ENCODE peak calls at places on chromosomes 7 and 10, in eight cellular contexts. One of them, this sample, is unnamed.

GRCh38 chr10:118173326-118173725 is 126.6 kb upstream of the RAB11FIP2 start:
- DNase-seq in BJ: no peak
- DNase-seq in neural progenitor cell: no peak
- DNase-seq in adrenal gland: no peak
- DNase-seq in psoas muscle: no peak
- DNase-seq in CD4-positive, alpha-beta T cell: no peak
- DNase-seq in tibial artery: no peak
- DNase-seq in GM12865: no peak
- DNase-seq in this sample: no peak

GRCh38 chr10:28678687-28679457 is 1.6 kb downstream of the BAMBI start:
- DNase-seq in CD4-positive, alpha-beta T cell: no peak
- DNase-seq in tibial artery: no peak
- DNase-seq in BJ: no peak
- DNase-seq in adrenal gland: no peak
- DNase-seq in psoas muscle: no peak
- DNase-seq in GM12865: no peak
- DNase-seq in neural progenitor cell: peak
- DNase-seq in this sample: peak

GRCh38 chr7:140229591-140230516 is 53.1 kb upstream of the KDM7A start:
- DNase-seq in BJ: no peak
- DNase-seq in CD4-positive, alpha-beta T cell: peak
- DNase-seq in adrenal gland: no peak
- DNase-seq in psoas muscle: no peak
- DNase-seq in tibial artery: no peak
- DNase-seq in GM12865: peak
- DNase-seq in neural progenitor cell: peak
- DNase-seq in this sample: peak

GRCh38 chr7:30979027-30979426 is 15.3 kb downstream of the GHRHR start:
- DNase-seq in tibial artery: no peak
- DNase-seq in CD4-positive, alpha-beta T cell: no peak
- DNase-seq in BJ: no peak
- DNase-seq in adrenal gland: peak
- DNase-seq in neural progenitor cell: no peak
- DNase-seq in psoas muscle: no peak
- DNase-seq in GM12865: no peak
- DNase-seq in this sample: no peak

GRCh38 chr7:151745706-151746105 is 131.2 kb downstream of the PRKAG2 start:
- DNase-seq in GM12865: no peak
- DNase-seq in CD4-positive, alpha-beta T cell: no peak
- DNase-seq in BJ: no peak
- DNase-seq in adrenal gland: no peak
- DNase-seq in psoas muscle: peak
- DNase-seq in tibial artery: no peak
- DNase-seq in neural progenitor cell: no peak
- DNase-seq in this sample: no peak

GRCh38 chr7:16528520-16528919 is 1.9 kb downstream of the LRRC72 start:
- DNase-seq in psoas muscle: no peak
- DNase-seq in tibial artery: no peak
- DNase-seq in BJ: no peak
- DNase-seq in adrenal gland: no peak
- DNase-seq in CD4-positive, alpha-beta T cell: no peak
- DNase-seq in GM12865: no peak
- DNase-seq in neural progenitor cell: no peak
- DNase-seq in this sample: no peak

GRCh38 chr10:21100190-21100589 is 203.1 kb upstream of the NEBL start:
- DNase-seq in BJ: no peak
- DNase-seq in adrenal gland: no peak
- DNase-seq in CD4-positive, alpha-beta T cell: no peak
- DNase-seq in psoas muscle: no peak
- DNase-seq in tibial artery: no peak
- DNase-seq in neural progenitor cell: peak
- DNase-seq in GM12865: no peak
- DNase-seq in this sample: no peak

GRCh38 chr7:39810710-39811109 is 139.3 kb upstream of the CDK13 start:
- DNase-seq in adrenal gland: no peak
- DNase-seq in CD4-positive, alpha-beta T cell: no peak
- DNase-seq in BJ: no peak
- DNase-seq in tibial artery: no peak
- DNase-seq in psoas muscle: no peak
- DNase-seq in GM12865: no peak
- DNase-seq in neural progenitor cell: no peak
- DNase-seq in this sample: no peak

GRCh38 chr7:47032171-47032915 is 549.6 kb downstream of the TNS3 start:
- DNase-seq in tibial artery: no peak
- DNase-seq in GM12865: no peak
- DNase-seq in psoas muscle: no peak
- DNase-seq in CD4-positive, alpha-beta T cell: no peak
- DNase-seq in adrenal gland: no peak
- DNase-seq in neural progenitor cell: no peak
- DNase-seq in BJ: peak
- DNase-seq in this sample: no peak

GRCh38 chr7:39130304-39130703 is 152.6 kb downstream of the POU6F2 start:
- DNase-seq in adrenal gland: no peak
- DNase-seq in psoas muscle: no peak
- DNase-seq in neural progenitor cell: no peak
- DNase-seq in BJ: no peak
- DNase-seq in CD4-positive, alpha-beta T cell: no peak
- DNase-seq in tibial artery: no peak
- DNase-seq in GM12865: no peak
- DNase-seq in this sample: no peak

GRCh38 chr7:11176922-11177445 is 203.3 kb downstream of the PHF14 start:
- DNase-seq in BJ: no peak
- DNase-seq in adrenal gland: no peak
- DNase-seq in neural progenitor cell: no peak
- DNase-seq in GM12865: no peak
- DNase-seq in CD4-positive, alpha-beta T cell: no peak
- DNase-seq in psoas muscle: no peak
- DNase-seq in tibial artery: no peak
- DNase-seq in this sample: no peak

GRCh38 chr7:88013981-88014380 is 79.9 kb downstream of the ADAM22 start:
- DNase-seq in CD4-positive, alpha-beta T cell: no peak
- DNase-seq in neural progenitor cell: no peak
- DNase-seq in tibial artery: no peak
- DNase-seq in BJ: no peak
- DNase-seq in adrenal gland: no peak
- DNase-seq in psoas muscle: no peak
- DNase-seq in GM12865: no peak
- DNase-seq in this sample: no peak

GRCh38 chr10:84908491-84908890 is 580.1 kb downstream of the CCSER2 start:
- DNase-seq in BJ: no peak
- DNase-seq in GM12865: no peak
- DNase-seq in neural progenitor cell: no peak
- DNase-seq in CD4-positive, alpha-beta T cell: no peak
- DNase-seq in tibial artery: no peak
- DNase-seq in psoas muscle: no peak
- DNase-seq in adrenal gland: no peak
- DNase-seq in this sample: no peak

GRCh38 chr7:754531-755420 is 27.7 kb upstream of the PRKAR1B start:
- DNase-seq in neural progenitor cell: no peak
- DNase-seq in GM12865: no peak
- DNase-seq in tibial artery: no peak
- DNase-seq in CD4-positive, alpha-beta T cell: no peak
- DNase-seq in psoas muscle: peak
- DNase-seq in BJ: no peak
- DNase-seq in adrenal gland: no peak
- DNase-seq in this sample: no peak

GRCh38 chr10:22597142-22597541 is 117.2 kb downstream of the PIP4K2A start:
- DNase-seq in GM12865: peak
- DNase-seq in tibial artery: no peak
- DNase-seq in CD4-positive, alpha-beta T cell: no peak
- DNase-seq in neural progenitor cell: no peak
- DNase-seq in psoas muscle: no peak
- DNase-seq in adrenal gland: no peak
- DNase-seq in BJ: no peak
- DNase-seq in this sample: peak

GRCh38 chr10:35219906-35220890 is 93.6 kb downstream of the CREM start:
- DNase-seq in BJ: no peak
- DNase-seq in neural progenitor cell: no peak
- DNase-seq in CD4-positive, alpha-beta T cell: no peak
- DNase-seq in adrenal gland: no peak
- DNase-seq in psoas muscle: no peak
- DNase-seq in GM12865: no peak
- DNase-seq in tibial artery: no peak
- DNase-seq in this sample: no peak

GRCh38 chr7:924541-925231 is 29.8 kb downstream of the ADAP1 start:
- DNase-seq in CD4-positive, alpha-beta T cell: no peak
- DNase-seq in tibial artery: peak
- DNase-seq in GM12865: peak
- DNase-seq in BJ: no peak
- DNase-seq in adrenal gland: no peak
- DNase-seq in psoas muscle: peak
- DNase-seq in neural progenitor cell: no peak
- DNase-seq in this sample: peak

GRCh38 chr7:66413379-66414114 is 208.4 kb downstream of the TPST1 start:
- DNase-seq in tibial artery: peak
- DNase-seq in BJ: no peak
- DNase-seq in adrenal gland: peak
- DNase-seq in GM12865: peak
- DNase-seq in psoas muscle: peak
- DNase-seq in CD4-positive, alpha-beta T cell: peak
- DNase-seq in neural progenitor cell: peak
- DNase-seq in this sample: peak

GRCh38 chr10:98299341-98299740 is 31.3 kb upstream of the LOXL4 start:
- DNase-seq in BJ: no peak
- DNase-seq in psoas muscle: no peak
- DNase-seq in GM12865: no peak
- DNase-seq in tibial artery: no peak
- DNase-seq in adrenal gland: no peak
- DNase-seq in neural progenitor cell: peak
- DNase-seq in CD4-positive, alpha-beta T cell: no peak
- DNase-seq in this sample: no peak

GRCh38 chr10:60453031-60453430 is 63.4 kb upstream of the ANK3 start:
- DNase-seq in psoas muscle: no peak
- DNase-seq in BJ: no peak
- DNase-seq in CD4-positive, alpha-beta T cell: no peak
- DNase-seq in neural progenitor cell: no peak
- DNase-seq in adrenal gland: no peak
- DNase-seq in tibial artery: no peak
- DNase-seq in GM12865: no peak
- DNase-seq in this sample: no peak

GRCh38 chr10:44233561-44234470 is 151.1 kb downstream of the CXCL12 start:
- DNase-seq in tibial artery: no peak
- DNase-seq in neural progenitor cell: peak
- DNase-seq in psoas muscle: peak
- DNase-seq in adrenal gland: no peak
- DNase-seq in CD4-positive, alpha-beta T cell: no peak
- DNase-seq in GM12865: no peak
- DNase-seq in BJ: no peak
- DNase-seq in this sample: no peak

GRCh38 chr7:5752663-5753062 is 28.8 kb downstream of the RNF216 start:
- DNase-seq in tibial artery: no peak
- DNase-seq in psoas muscle: no peak
- DNase-seq in adrenal gland: no peak
- DNase-seq in CD4-positive, alpha-beta T cell: no peak
- DNase-seq in BJ: no peak
- DNase-seq in neural progenitor cell: no peak
- DNase-seq in GM12865: no peak
- DNase-seq in this sample: no peak

GRCh38 chr7:47194516-47194915 is 387.4 kb downstream of the TNS3 start:
- DNase-seq in BJ: no peak
- DNase-seq in adrenal gland: no peak
- DNase-seq in GM12865: no peak
- DNase-seq in psoas muscle: no peak
- DNase-seq in tibial artery: no peak
- DNase-seq in neural progenitor cell: no peak
- DNase-seq in CD4-positive, alpha-beta T cell: no peak
- DNase-seq in this sample: no peak

GRCh38 chr10:22010973-22011408 is 7.5 kb upstream of the DNAJC1 start:
- DNase-seq in CD4-positive, alpha-beta T cell: no peak
- DNase-seq in GM12865: peak
- DNase-seq in BJ: no peak
- DNase-seq in adrenal gland: no peak
- DNase-seq in psoas muscle: no peak
- DNase-seq in neural progenitor cell: no peak
- DNase-seq in tibial artery: no peak
- DNase-seq in this sample: no peak

GRCh38 chr7:76423666-76424412 is 911 bp upstream of the ZP3 start:
- DNase-seq in adrenal gland: no peak
- DNase-seq in GM12865: no peak
- DNase-seq in CD4-positive, alpha-beta T cell: no peak
- DNase-seq in psoas muscle: no peak
- DNase-seq in tibial artery: no peak
- DNase-seq in BJ: no peak
- DNase-seq in neural progenitor cell: peak
- DNase-seq in this sample: no peak

GRCh38 chr7:82164813-82165212 is 278.8 kb downstream of the CACNA2D1 start:
- DNase-seq in CD4-positive, alpha-beta T cell: no peak
- DNase-seq in BJ: peak
- DNase-seq in tibial artery: peak
- DNase-seq in psoas muscle: no peak
- DNase-seq in GM12865: no peak
- DNase-seq in adrenal gland: peak
- DNase-seq in neural progenitor cell: peak
- DNase-seq in this sample: no peak
- TF ChIP-seq CTCF in CD4-positive, alpha-beta T cell: no peak
- TF ChIP-seq CTCF in BJ: peak
- TF ChIP-seq CTCF in tibial artery: peak
- TF ChIP-seq CTCF in psoas muscle: peak
- TF ChIP-seq CTCF in GM12865: no peak
- TF ChIP-seq CTCF in adrenal gland: peak
- TF ChIP-seq CTCF in neural progenitor cell: peak
- TF ChIP-seq CTCF in this sample: no peak

DNA sequence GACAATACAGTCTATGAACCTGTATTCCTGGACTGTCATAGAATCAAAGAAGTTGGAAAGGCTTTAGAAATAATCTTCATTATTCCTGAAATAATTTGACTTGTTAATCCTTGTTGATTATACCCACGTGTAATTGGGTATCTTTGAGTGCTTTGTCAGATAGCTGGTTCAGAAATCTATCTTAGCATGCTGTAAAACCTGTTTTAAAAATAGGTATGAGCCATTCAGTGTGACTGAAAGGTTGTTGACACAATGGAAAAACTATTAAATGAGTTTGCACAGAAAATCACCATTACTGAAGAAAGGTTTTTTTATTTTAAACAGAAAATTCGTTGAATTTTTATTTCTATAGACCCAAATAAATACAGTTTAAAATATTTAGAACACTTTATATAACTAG is 38.7 kb downstream of the PHTF2 start:
- DNase-seq in psoas muscle: no peak
- DNase-seq in BJ: no peak
- DNase-seq in CD4-positive, alpha-beta T cell: no peak
- DNase-seq in GM12865: no peak
- DNase-seq in tibial artery: no peak
- DNase-seq in adrenal gland: no peak
- DNase-seq in neural progenitor cell: no peak
- DNase-seq in this sample: no peak
- TF ChIP-seq CTCF in psoas muscle: no peak
- TF ChIP-seq CTCF in BJ: no peak
- TF ChIP-seq CTCF in CD4-positive, alpha-beta T cell: no peak
- TF ChIP-seq CTCF in GM12865: no peak
- TF ChIP-seq CTCF in tibial artery: no peak
- TF ChIP-seq CTCF in adrenal gland: no peak
- TF ChIP-seq CTCF in neural progenitor cell: no peak
- TF ChIP-seq CTCF in this sample: no peak

GRCh38 chr10:125629758-125630376 is 53.1 kb downstream of the TEX36 start:
- DNase-seq in neural progenitor cell: peak
- DNase-seq in GM12865: peak
- DNase-seq in adrenal gland: no peak
- DNase-seq in BJ: no peak
- DNase-seq in CD4-positive, alpha-beta T cell: no peak
- DNase-seq in tibial artery: no peak
- DNase-seq in psoas muscle: no peak
- DNase-seq in this sample: no peak
- TF ChIP-seq CTCF in neural progenitor cell: peak
- TF ChIP-seq CTCF in GM12865: peak
- TF ChIP-seq CTCF in adrenal gland: no peak
- TF ChIP-seq CTCF in BJ: peak
- TF ChIP-seq CTCF in CD4-positive, alpha-beta T cell: peak
- TF ChIP-seq CTCF in tibial artery: no peak
- TF ChIP-seq CTCF in psoas muscle: no peak
- TF ChIP-seq CTCF in this sample: no peak

GRCh38 chr7:70539622-70540021 is 592.3 kb upstream of the GALNT17 start:
- DNase-seq in neural progenitor cell: no peak
- DNase-seq in GM12865: no peak
- DNase-seq in adrenal gland: no peak
- DNase-seq in BJ: no peak
- DNase-seq in CD4-positive, alpha-beta T cell: no peak
- DNase-seq in psoas muscle: no peak
- DNase-seq in tibial artery: no peak
- DNase-seq in this sample: no peak
- TF ChIP-seq CTCF in neural progenitor cell: no peak
- TF ChIP-seq CTCF in GM12865: no peak
- TF ChIP-seq CTCF in adrenal gland: no peak
- TF ChIP-seq CTCF in BJ: no peak
- TF ChIP-seq CTCF in CD4-positive, alpha-beta T cell: no peak
- TF ChIP-seq CTCF in psoas muscle: no peak
- TF ChIP-seq CTCF in tibial artery: no peak
- TF ChIP-seq CTCF in this sample: no peak